ENCODE peak calls at places on chromosomes 3 and 15, in five cellular contexts. I is fibroblast of the aortic adventitia, W is MM.1S, U is BE2C, F is Caco-2. Q is an unnamed sample.

GRCh38 chr15:67746022-67746421 is 79.3 kb upstream of the SKOR1 start:
- DNase-seq in U (no peak), W (no peak), F (no peak), I (peak; percentile 67), Q (no peak)

GRCh38 chr15:48040166-48040817 is 80.5 kb upstream of the SLC24A5 start:
- DNase-seq in F (no peak), W (peak; percentile 31), U (peak; percentile 44), I (no peak), Q (peak; percentile 10)

GRCh38 chr3:112640333-112640863 is 545 bp downstream of the CCDC80 start:
- DNase-seq in F (no peak), I (peak; percentile 86), U (no peak), W (no peak), Q (no peak)

GRCh38 chr3:17645074-17645698 is 97.2 kb downstream of the TBC1D5 start:
- DNase-seq in W (peak; percentile 29), U (peak; percentile 13), F (no peak), I (peak; percentile 82), Q (peak; percentile 24)

GRCh38 chr3:19543212-19543841 is 390.7 kb downstream of the EFHB start:
- DNase-seq in W (peak; percentile 66), F (peak; percentile 36), U (peak; percentile 5), I (no peak), Q (no peak)

GRCh38 chr3:154181127-154181691 is 60.0 kb downstream of the ARHGEF26 start:
- DNase-seq in W (no peak), F (no peak), I (peak; percentile 16), U (no peak), Q (no peak)

GRCh38 chr3:190306026-190306425 is 16.2 kb downstream of the CLDN1 start:
- DNase-seq in I (no peak), W (no peak), U (no peak), F (no peak), Q (no peak)

GRCh38 chr3:31979006-31979697 is 1.9 kb downstream of the OSBPL10 start:
- DNase-seq in U (no peak), F (no peak), I (no peak), W (no peak), Q (no peak)

GRCh38 chr3:185677146-185677829 is 91.2 kb downstream of the SENP2 start:
- DNase-seq in I (peak; percentile 90), W (peak; percentile 76), U (peak; percentile 28), F (no peak), Q (peak; percentile 67)

GRCh38 chr15:32849769-32850668 is 132.2 kb downstream of the GREM1 start:
- DNase-seq in W (peak; percentile 65), F (no peak), U (no peak), I (peak; percentile 99), Q (no peak)

GRCh38 chr3:46143951-46144473 is 64.1 kb downstream of the CCR1 start:
- DNase-seq in W (no peak), I (no peak), U (no peak), F (no peak), Q (no peak)

GRCh38 chr3:42820746-42821051 is 11.5 kb downstream of the ACKR2 start:
- DNase-seq in F (no peak), U (no peak), W (no peak), I (no peak), Q (no peak)

GRCh38 chr3:21913791-21914190 is 162.8 kb upstream of the ZNF385D start:
- DNase-seq in W (no peak), U (no peak), F (no peak), I (no peak), Q (no peak)

GRCh38 chr15:90994059-90994416 is 297 bp downstream of the PRC1 start:
- DNase-seq in W (peak; percentile 21), U (no peak), I (no peak), F (no peak), Q (no peak)

GRCh38 chr3:182244222-182244971 is 532.7 kb downstream of the SOX2 start:
- DNase-seq in F (no peak), U (no peak), W (no peak), I (no peak), Q (no peak)

GRCh38 chr15:96142498-96142897 is 188.0 kb upstream of the NR2F2 start:
- DNase-seq in W (no peak), I (peak; percentile 27), U (no peak), F (no peak), Q (no peak)

GRCh38 chr15:28960979-28961378 is 75.2 kb downstream of the APBA2 start:
- DNase-seq in I (no peak), U (no peak), F (no peak), W (no peak), Q (peak; percentile 67)

GRCh38 chr15:62112616-62113593 is 46.1 kb downstream of the C2CD4A start:
- DNase-seq in F (no peak), U (no peak), W (no peak), I (peak; percentile 77), Q (no peak)

GRCh38 chr15:35907507-35907906 is 361.5 kb upstream of the DPH6 start:
- DNase-seq in I (no peak), W (no peak), U (no peak), F (no peak), Q (no peak)

GRCh38 chr3:63478962-63479660 is 173.4 kb upstream of the SNTN start:
- DNase-seq in I (peak; percentile 69), F (no peak), W (no peak), U (no peak), Q (no peak)

GRCh38 chr15:51098331-51098619 is 3.6 kb upstream of the TNFAIP8L3 start:
- DNase-seq in U (no peak), W (no peak), F (no peak), I (no peak), Q (no peak)

GRCh38 chr15:80099246-80099645 is 39.8 kb downstream of the ZFAND6 start:
- DNase-seq in I (no peak), F (no peak), W (peak; percentile 12), U (no peak), Q (no peak)
- H3K4me3 ChIP-seq in I (no peak overlapping the region), F (no peak overlapping the region), W (no peak overlapping the region), U (no peak overlapping the region), Q (no peak overlapping the region)

GRCh38 chr3:128462341-128462910 is 4.3 kb downstream of the DNAJB8 start:
- DNase-seq in F (no peak), I (no peak), W (no peak), U (no peak), Q (no peak)

GRCh38 chr3:128464702-128465101 is 2.0 kb downstream of the DNAJB8 start:
- DNase-seq in I (no peak), F (no peak), U (no peak), W (no peak), Q (no peak)

GRCh38 chr3:128463771-128464170 is 2.9 kb downstream of the DNAJB8 start:
- DNase-seq in F (no peak), W (no peak), U (no peak), I (no peak), Q (no peak)

GRCh38 chr3:128463354-128463753 is 3.3 kb downstream of the DNAJB8 start:
- DNase-seq in F (no peak), U (no peak), I (no peak), W (no peak), Q (no peak)

GRCh38 chr3:128464188-128464587 is 2.5 kb downstream of the DNAJB8 start:
- DNase-seq in F (no peak), U (no peak), W (no peak), I (no peak), Q (no peak)
- TF ChIP-seq CTCF in F (peak; percentile 32), U (peak; percentile 29), W (peak; percentile 13), I (no peak), Q (peak; percentile 29)

DNA sequence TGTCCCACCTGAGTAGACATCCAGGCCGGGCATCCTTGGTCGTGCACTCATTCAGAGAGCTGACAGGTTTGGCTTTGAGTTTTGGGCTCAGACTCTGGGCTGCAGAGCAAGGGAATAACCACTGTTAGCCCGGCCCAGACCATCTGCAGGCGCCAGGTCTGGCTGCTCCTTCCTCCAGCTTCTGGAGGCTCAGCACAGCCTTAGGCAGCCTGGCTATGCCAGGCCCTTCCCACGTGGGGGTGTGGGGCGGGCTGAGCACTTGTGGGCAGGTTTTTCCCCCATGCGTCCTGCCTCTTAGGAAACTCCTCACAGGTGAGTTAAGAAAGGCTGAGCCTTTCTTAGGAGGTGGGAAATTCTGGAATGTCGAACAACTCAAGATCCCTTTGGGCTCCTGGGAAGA is 11.2 kb downstream of the PLA2G4B start:
- DNase-seq in U (peak; percentile 47), I (no peak), F (no peak), W (no peak), Q (no peak)
- H3K4me3 ChIP-seq in U (no peak overlapping the region), I (no peak overlapping the region), F (no peak overlapping the region), W (no peak overlapping the region), Q (no peak overlapping the region)

GRCh38 chr3:148077318-148077923 is 620.3 kb upstream of the AGTR1 start:
- DNase-seq in I (peak; percentile 52), F (no peak), U (no peak), W (peak; percentile 50), Q (no peak)
- TF ChIP-seq CTCF in I (peak; percentile 60), F (peak; percentile 43), U (peak; percentile 58), W (peak; percentile 56), Q (peak; percentile 33)

DNA sequence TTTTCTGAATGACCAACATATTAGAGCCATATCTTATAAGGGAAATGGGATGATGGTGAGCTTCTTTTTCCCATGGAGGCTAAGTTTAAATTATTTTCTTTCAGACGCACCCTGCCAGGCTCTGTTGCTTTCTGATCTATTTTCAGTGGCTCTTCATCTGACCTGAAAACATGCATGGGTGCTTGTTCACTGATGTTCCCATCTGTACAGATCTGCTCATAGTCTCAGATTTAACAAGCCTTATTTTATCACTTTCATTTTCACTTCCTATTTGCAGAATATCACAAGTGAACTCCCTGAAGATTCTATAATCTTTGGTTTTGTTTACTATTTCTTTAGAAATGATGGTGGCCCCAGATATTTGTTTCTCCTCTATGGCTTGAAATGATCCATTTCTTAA is 31.1 kb upstream of the SUCLG2 start:
- DNase-seq in F (no peak), U (no peak), W (peak; percentile 87), I (no peak), Q (no peak)
- H3K4me3 ChIP-seq in F (no peak overlapping the region), U (no peak overlapping the region), W (peak overlapping the region; percentile 39), I (no peak overlapping the region), Q (no peak overlapping the region)

DNA sequence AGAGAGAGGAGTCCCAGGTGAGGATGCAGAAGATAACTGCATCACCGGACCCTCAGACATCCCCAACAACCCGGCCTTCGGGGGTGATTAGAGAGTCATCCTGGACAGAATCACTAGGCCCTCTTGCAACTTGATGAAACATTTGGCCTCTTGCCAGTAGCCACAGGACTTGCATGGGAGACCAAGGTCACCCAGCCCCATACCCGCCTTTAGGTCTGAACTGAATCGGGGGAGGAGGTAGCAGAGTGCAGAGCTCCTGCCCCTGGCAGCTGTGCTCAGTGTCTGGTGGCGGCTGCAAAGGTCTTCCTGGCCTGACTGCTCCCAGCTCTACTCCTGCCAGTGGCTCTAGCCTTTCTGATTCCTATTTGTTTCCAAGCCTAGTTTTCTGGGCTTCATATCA is 12.4 kb downstream of the PIF1 start:
- DNase-seq in W (no peak), F (no peak), I (peak; percentile 44), U (peak; percentile 89), Q (no peak)
- TF ChIP-seq CTCF in W (no peak), F (no peak), I (no peak), U (no peak), Q (no peak)

Q was measured in HFF-Myc.